ENCODE peak calls at places on chromosomes 3 and 15, in seven cellular contexts. One of them, this sample, is unnamed.

GRCh38 chr3:66378256-66378655 is 122.6 kb downstream of the LRIG1 start:
- DNase-seq in activated CD4-positive, alpha-beta memory T cell treated with anti-CD3 and anti-CD28 coated beads, Interleukin-2, amount 10 ng/mL, durations not matched to agents 7 days and 5 days: peak
- DNase-seq in EH: peak
- DNase-seq in left cardiac atrium: no peak
- DNase-seq in T-cell: peak
- DNase-seq in Jurkat, Clone E6-1: peak
- DNase-seq in Daoy: peak
- DNase-seq in this sample: no peak

GRCh38 chr3:192033246-192033645 is 572.3 kb downstream of the PYDC2 start:
- DNase-seq in EH: no peak
- DNase-seq in activated CD4-positive, alpha-beta memory T cell treated with anti-CD3 and anti-CD28 coated beads, Interleukin-2, amount 10 ng/mL, durations not matched to agents 7 days and 5 days: no peak
- DNase-seq in left cardiac atrium: no peak
- DNase-seq in Jurkat, Clone E6-1: no peak
- DNase-seq in T-cell: no peak
- DNase-seq in Daoy: peak
- DNase-seq in this sample: no peak

GRCh38 chr3:13891492-13892073 is 11.7 kb upstream of the WNT7A start:
- DNase-seq in left cardiac atrium: no peak
- DNase-seq in EH: peak
- DNase-seq in Jurkat, Clone E6-1: peak
- DNase-seq in activated CD4-positive, alpha-beta memory T cell treated with anti-CD3 and anti-CD28 coated beads, Interleukin-2, amount 10 ng/mL, durations not matched to agents 7 days and 5 days: no peak
- DNase-seq in T-cell: no peak
- DNase-seq in Daoy: peak
- DNase-seq in this sample: no peak

GRCh38 chr15:52464478-52464877 is 64.2 kb downstream of the MYO5A start:
- DNase-seq in activated CD4-positive, alpha-beta memory T cell treated with anti-CD3 and anti-CD28 coated beads, Interleukin-2, amount 10 ng/mL, durations not matched to agents 7 days and 5 days: peak
- DNase-seq in T-cell: no peak
- DNase-seq in left cardiac atrium: no peak
- DNase-seq in EH: peak
- DNase-seq in Jurkat, Clone E6-1: no peak
- DNase-seq in Daoy: no peak
- DNase-seq in this sample: no peak

GRCh38 chr3:61967937-61968336 is 405.4 kb downstream of the FEZF2 start:
- DNase-seq in T-cell: no peak
- DNase-seq in left cardiac atrium: no peak
- DNase-seq in Daoy: no peak
- DNase-seq in activated CD4-positive, alpha-beta memory T cell treated with anti-CD3 and anti-CD28 coated beads, Interleukin-2, amount 10 ng/mL, durations not matched to agents 7 days and 5 days: no peak
- DNase-seq in EH: no peak
- DNase-seq in Jurkat, Clone E6-1: no peak
- DNase-seq in this sample: no peak

GRCh38 chr15:80317389-80318169 is 65.6 kb upstream of the CTXND1 start:
- DNase-seq in Daoy: peak
- DNase-seq in EH: peak
- DNase-seq in Jurkat, Clone E6-1: no peak
- DNase-seq in T-cell: no peak
- DNase-seq in activated CD4-positive, alpha-beta memory T cell treated with anti-CD3 and anti-CD28 coated beads, Interleukin-2, amount 10 ng/mL, durations not matched to agents 7 days and 5 days: no peak
- DNase-seq in left cardiac atrium: peak
- DNase-seq in this sample: no peak

GRCh38 chr3:27749640-27750039 is 27.5 kb upstream of the EOMES start:
- DNase-seq in Daoy: no peak
- DNase-seq in left cardiac atrium: no peak
- DNase-seq in EH: no peak
- DNase-seq in Jurkat, Clone E6-1: peak
- DNase-seq in T-cell: no peak
- DNase-seq in activated CD4-positive, alpha-beta memory T cell treated with anti-CD3 and anti-CD28 coated beads, Interleukin-2, amount 10 ng/mL, durations not matched to agents 7 days and 5 days: no peak
- DNase-seq in this sample: no peak

GRCh38 chr3:119637679-119638525 is 22.5 kb downstream of the POPDC2 start:
- DNase-seq in EH: peak
- DNase-seq in left cardiac atrium: no peak
- DNase-seq in T-cell: no peak
- DNase-seq in activated CD4-positive, alpha-beta memory T cell treated with anti-CD3 and anti-CD28 coated beads, Interleukin-2, amount 10 ng/mL, durations not matched to agents 7 days and 5 days: no peak
- DNase-seq in Jurkat, Clone E6-1: no peak
- DNase-seq in Daoy: peak
- DNase-seq in this sample: no peak

GRCh38 chr3:52784021-52784621 is 6.7 kb downstream of the ITIH1 start:
- DNase-seq in EH: no peak
- DNase-seq in T-cell: no peak
- DNase-seq in Daoy: no peak
- DNase-seq in left cardiac atrium: peak
- DNase-seq in Jurkat, Clone E6-1: no peak
- DNase-seq in activated CD4-positive, alpha-beta memory T cell treated with anti-CD3 and anti-CD28 coated beads, Interleukin-2, amount 10 ng/mL, durations not matched to agents 7 days and 5 days: no peak
- DNase-seq in this sample: no peak

GRCh38 chr3:102078864-102079808 is 229.8 kb downstream of the NFKBIZ start:
- DNase-seq in T-cell: peak
- DNase-seq in left cardiac atrium: no peak
- DNase-seq in Jurkat, Clone E6-1: no peak
- DNase-seq in Daoy: no peak
- DNase-seq in activated CD4-positive, alpha-beta memory T cell treated with anti-CD3 and anti-CD28 coated beads, Interleukin-2, amount 10 ng/mL, durations not matched to agents 7 days and 5 days: no peak
- DNase-seq in EH: peak
- DNase-seq in this sample: peak

GRCh38 chr3:71307884-71308697 is 275.4 kb downstream of the FOXP1 start:
- DNase-seq in Daoy: no peak
- DNase-seq in T-cell: no peak
- DNase-seq in left cardiac atrium: no peak
- DNase-seq in EH: no peak
- DNase-seq in activated CD4-positive, alpha-beta memory T cell treated with anti-CD3 and anti-CD28 coated beads, Interleukin-2, amount 10 ng/mL, durations not matched to agents 7 days and 5 days: no peak
- DNase-seq in Jurkat, Clone E6-1: no peak
- DNase-seq in this sample: no peak

GRCh38 chr15:77034620-77035467 is 36.1 kb downstream of the TSPAN3 start:
- DNase-seq in Daoy: no peak
- DNase-seq in Jurkat, Clone E6-1: no peak
- DNase-seq in activated CD4-positive, alpha-beta memory T cell treated with anti-CD3 and anti-CD28 coated beads, Interleukin-2, amount 10 ng/mL, durations not matched to agents 7 days and 5 days: peak
- DNase-seq in EH: peak
- DNase-seq in T-cell: no peak
- DNase-seq in left cardiac atrium: peak
- DNase-seq in this sample: no peak

GRCh38 chr15:98126326-98127090 is 166.0 kb downstream of the ARRDC4 start:
- DNase-seq in Daoy: peak
- DNase-seq in T-cell: no peak
- DNase-seq in Jurkat, Clone E6-1: no peak
- DNase-seq in EH: peak
- DNase-seq in left cardiac atrium: no peak
- DNase-seq in activated CD4-positive, alpha-beta memory T cell treated with anti-CD3 and anti-CD28 coated beads, Interleukin-2, amount 10 ng/mL, durations not matched to agents 7 days and 5 days: no peak
- DNase-seq in this sample: no peak

GRCh38 chr3:105429034-105429762 is 62.5 kb downstream of the ALCAM start:
- DNase-seq in T-cell: no peak
- DNase-seq in activated CD4-positive, alpha-beta memory T cell treated with anti-CD3 and anti-CD28 coated beads, Interleukin-2, amount 10 ng/mL, durations not matched to agents 7 days and 5 days: no peak
- DNase-seq in Daoy: no peak
- DNase-seq in left cardiac atrium: no peak
- DNase-seq in Jurkat, Clone E6-1: no peak
- DNase-seq in EH: peak
- DNase-seq in this sample: peak

GRCh38 chr3:55823001-55823400 is 335.9 kb upstream of the WNT5A start:
- DNase-seq in T-cell: no peak
- DNase-seq in activated CD4-positive, alpha-beta memory T cell treated with anti-CD3 and anti-CD28 coated beads, Interleukin-2, amount 10 ng/mL, durations not matched to agents 7 days and 5 days: no peak
- DNase-seq in Jurkat, Clone E6-1: no peak
- DNase-seq in left cardiac atrium: no peak
- DNase-seq in Daoy: no peak
- DNase-seq in EH: no peak
- DNase-seq in this sample: no peak

GRCh38 chr3:190492966-190493365 is 20.9 kb upstream of the IL1RAP start:
- DNase-seq in T-cell: no peak
- DNase-seq in Jurkat, Clone E6-1: no peak
- DNase-seq in left cardiac atrium: no peak
- DNase-seq in activated CD4-positive, alpha-beta memory T cell treated with anti-CD3 and anti-CD28 coated beads, Interleukin-2, amount 10 ng/mL, durations not matched to agents 7 days and 5 days: no peak
- DNase-seq in Daoy: no peak
- DNase-seq in EH: no peak
- DNase-seq in this sample: no peak

GRCh38 chr3:165640970-165641369 is 196.3 kb downstream of the BCHE start:
- DNase-seq in left cardiac atrium: no peak
- DNase-seq in Jurkat, Clone E6-1: no peak
- DNase-seq in Daoy: no peak
- DNase-seq in T-cell: no peak
- DNase-seq in activated CD4-positive, alpha-beta memory T cell treated with anti-CD3 and anti-CD28 coated beads, Interleukin-2, amount 10 ng/mL, durations not matched to agents 7 days and 5 days: no peak
- DNase-seq in EH: no peak
- DNase-seq in this sample: peak

GRCh38 chr3:141500397-141500796 is 13.6 kb downstream of the RASA2 start:
- DNase-seq in T-cell: no peak
- DNase-seq in activated CD4-positive, alpha-beta memory T cell treated with anti-CD3 and anti-CD28 coated beads, Interleukin-2, amount 10 ng/mL, durations not matched to agents 7 days and 5 days: no peak
- DNase-seq in left cardiac atrium: no peak
- DNase-seq in Jurkat, Clone E6-1: no peak
- DNase-seq in EH: no peak
- DNase-seq in Daoy: no peak
- DNase-seq in this sample: no peak

GRCh38 chr3:188927971-188928370 is 243.8 kb upstream of the TPRG1 start:
- DNase-seq in EH: no peak
- DNase-seq in activated CD4-positive, alpha-beta memory T cell treated with anti-CD3 and anti-CD28 coated beads, Interleukin-2, amount 10 ng/mL, durations not matched to agents 7 days and 5 days: no peak
- DNase-seq in T-cell: no peak
- DNase-seq in left cardiac atrium: no peak
- DNase-seq in Daoy: no peak
- DNase-seq in Jurkat, Clone E6-1: no peak
- DNase-seq in this sample: no peak

GRCh38 chr15:61835476-61836106 is 224.7 kb downstream of the VPS13C start:
- DNase-seq in Jurkat, Clone E6-1: peak
- DNase-seq in T-cell: no peak
- DNase-seq in Daoy: peak
- DNase-seq in left cardiac atrium: peak
- DNase-seq in EH: peak
- DNase-seq in activated CD4-positive, alpha-beta memory T cell treated with anti-CD3 and anti-CD28 coated beads, Interleukin-2, amount 10 ng/mL, durations not matched to agents 7 days and 5 days: peak
- DNase-seq in this sample: peak

GRCh38 chr3:134374791-134375541 is 719 bp upstream of the AMOTL2 start:
- DNase-seq in Jurkat, Clone E6-1: no peak
- DNase-seq in EH: peak
- DNase-seq in activated CD4-positive, alpha-beta memory T cell treated with anti-CD3 and anti-CD28 coated beads, Interleukin-2, amount 10 ng/mL, durations not matched to agents 7 days and 5 days: no peak
- DNase-seq in Daoy: peak
- DNase-seq in T-cell: no peak
- DNase-seq in left cardiac atrium: peak
- DNase-seq in this sample: peak

GRCh38 chr3:44409640-44410410 is 67.6 kb downstream of the ZNF445 start:
- DNase-seq in T-cell: no peak
- DNase-seq in EH: no peak
- DNase-seq in activated CD4-positive, alpha-beta memory T cell treated with anti-CD3 and anti-CD28 coated beads, Interleukin-2, amount 10 ng/mL, durations not matched to agents 7 days and 5 days: no peak
- DNase-seq in Daoy: no peak
- DNase-seq in left cardiac atrium: no peak
- DNase-seq in Jurkat, Clone E6-1: no peak
- DNase-seq in this sample: no peak

GRCh38 chr3:13277860-13278531 is 142.1 kb downstream of the NUP210 start:
- DNase-seq in T-cell: no peak
- DNase-seq in Daoy: peak
- DNase-seq in Jurkat, Clone E6-1: no peak
- DNase-seq in left cardiac atrium: no peak
- DNase-seq in activated CD4-positive, alpha-beta memory T cell treated with anti-CD3 and anti-CD28 coated beads, Interleukin-2, amount 10 ng/mL, durations not matched to agents 7 days and 5 days: no peak
- DNase-seq in EH: peak
- DNase-seq in this sample: no peak

GRCh38 chr3:58824285-58824684 is 157.7 kb upstream of the FAM3D start:
- DNase-seq in T-cell: no peak
- DNase-seq in Jurkat, Clone E6-1: no peak
- DNase-seq in activated CD4-positive, alpha-beta memory T cell treated with anti-CD3 and anti-CD28 coated beads, Interleukin-2, amount 10 ng/mL, durations not matched to agents 7 days and 5 days: peak
- DNase-seq in EH: peak
- DNase-seq in Daoy: peak
- DNase-seq in left cardiac atrium: peak
- DNase-seq in this sample: peak

GRCh38 chr15:98428253-98428989 is 219.9 kb upstream of the IGF1R start:
- DNase-seq in T-cell: peak
- DNase-seq in left cardiac atrium: peak
- DNase-seq in activated CD4-positive, alpha-beta memory T cell treated with anti-CD3 and anti-CD28 coated beads, Interleukin-2, amount 10 ng/mL, durations not matched to agents 7 days and 5 days: peak
- DNase-seq in Jurkat, Clone E6-1: no peak
- DNase-seq in EH: peak
- DNase-seq in Daoy: peak
- DNase-seq in this sample: no peak

GRCh38 chr3:98906230-98906629 is 4.7 kb upstream of the DCBLD2 start:
- DNase-seq in T-cell: no peak
- DNase-seq in activated CD4-positive, alpha-beta memory T cell treated with anti-CD3 and anti-CD28 coated beads, Interleukin-2, amount 10 ng/mL, durations not matched to agents 7 days and 5 days: no peak
- DNase-seq in left cardiac atrium: no peak
- DNase-seq in EH: peak
- DNase-seq in Jurkat, Clone E6-1: no peak
- DNase-seq in Daoy: peak
- DNase-seq in this sample: no peak

GRCh38 chr3:127177226-127177625 is 15.7 kb upstream of the PRR23E start:
- DNase-seq in Jurkat, Clone E6-1: no peak
- DNase-seq in EH: peak
- DNase-seq in T-cell: no peak
- DNase-seq in activated CD4-positive, alpha-beta memory T cell treated with anti-CD3 and anti-CD28 coated beads, Interleukin-2, amount 10 ng/mL, durations not matched to agents 7 days and 5 days: no peak
- DNase-seq in Daoy: no peak
- DNase-seq in left cardiac atrium: no peak
- DNase-seq in this sample: no peak

GRCh38 chr3:120147072-120147871 is 53.0 kb upstream of the GSK3B start:
- DNase-seq in T-cell: peak
- DNase-seq in EH: no peak
- DNase-seq in activated CD4-positive, alpha-beta memory T cell treated with anti-CD3 and anti-CD28 coated beads, Interleukin-2, amount 10 ng/mL, durations not matched to agents 7 days and 5 days: peak
- DNase-seq in left cardiac atrium: no peak
- DNase-seq in Jurkat, Clone E6-1: peak
- DNase-seq in Daoy: peak
- DNase-seq in this sample: peak

GRCh38 chr15:52114656-52115055 is 2.1 kb upstream of the BCL2L10 start:
- DNase-seq in Daoy: no peak
- DNase-seq in activated CD4-positive, alpha-beta memory T cell treated with anti-CD3 and anti-CD28 coated beads, Interleukin-2, amount 10 ng/mL, durations not matched to agents 7 days and 5 days: no peak
- DNase-seq in left cardiac atrium: no peak
- DNase-seq in T-cell: no peak
- DNase-seq in EH: no peak
- DNase-seq in Jurkat, Clone E6-1: no peak
- DNase-seq in this sample: no peak

GRCh38 chr3:160577093-160577492 is 11.7 kb upstream of the KPNA4 start:
- DNase-seq in T-cell: no peak
- DNase-seq in activated CD4-positive, alpha-beta memory T cell treated with anti-CD3 and anti-CD28 coated beads, Interleukin-2, amount 10 ng/mL, durations not matched to agents 7 days and 5 days: no peak
- DNase-seq in Jurkat, Clone E6-1: no peak
- DNase-seq in EH: no peak
- DNase-seq in Daoy: no peak
- DNase-seq in left cardiac atrium: no peak
- DNase-seq in this sample: no peak

GRCh38 chr3:105173972-105174371 is 192.7 kb upstream of the ALCAM start:
- DNase-seq in Daoy: no peak
- DNase-seq in T-cell: no peak
- DNase-seq in left cardiac atrium: no peak
- DNase-seq in Jurkat, Clone E6-1: no peak
- DNase-seq in EH: no peak
- DNase-seq in activated CD4-positive, alpha-beta memory T cell treated with anti-CD3 and anti-CD28 coated beads, Interleukin-2, amount 10 ng/mL, durations not matched to agents 7 days and 5 days: no peak
- DNase-seq in this sample: no peak

GRCh38 chr3:87867001-87867400 is 191.8 kb downstream of the CGGBP1 start:
- DNase-seq in Daoy: peak
- DNase-seq in left cardiac atrium: no peak
- DNase-seq in T-cell: no peak
- DNase-seq in Jurkat, Clone E6-1: no peak
- DNase-seq in activated CD4-positive, alpha-beta memory T cell treated with anti-CD3 and anti-CD28 coated beads, Interleukin-2, amount 10 ng/mL, durations not matched to agents 7 days and 5 days: no peak
- DNase-seq in EH: peak
- DNase-seq in this sample: no peak

GRCh38 chr15:85178366-85178765 is 196.7 kb downstream of the PDE8A start:
- DNase-seq in Jurkat, Clone E6-1: no peak
- DNase-seq in EH: no peak
- DNase-seq in T-cell: no peak
- DNase-seq in left cardiac atrium: no peak
- DNase-seq in activated CD4-positive, alpha-beta memory T cell treated with anti-CD3 and anti-CD28 coated beads, Interleukin-2, amount 10 ng/mL, durations not matched to agents 7 days and 5 days: no peak
- DNase-seq in Daoy: no peak
- DNase-seq in this sample: peak

GRCh38 chr15:30872341-30872748 is 31.4 kb upstream of the FAN1 start:
- DNase-seq in Jurkat, Clone E6-1: no peak
- DNase-seq in left cardiac atrium: no peak
- DNase-seq in T-cell: no peak
- DNase-seq in activated CD4-positive, alpha-beta memory T cell treated with anti-CD3 and anti-CD28 coated beads, Interleukin-2, amount 10 ng/mL, durations not matched to agents 7 days and 5 days: no peak
- DNase-seq in EH: no peak
- DNase-seq in Daoy: peak
- DNase-seq in this sample: no peak